ENCODE peak calls at places on chromosome 13, in five cellular contexts. One of them, this sample, is unnamed.

GRCh38 chr13:49679244-49679643 is 12.0 kb downstream of the EBPL start:
- DNase-seq in A549: peak
- DNase-seq in K562: no peak
- DNase-seq in GM12878: no peak
- DNase-seq in HepG2: peak
- DNase-seq in this sample: no peak

GRCh38 chr13:23463631-23464030 is 30.1 kb upstream of the SACS start:
- DNase-seq in GM12878: no peak
- DNase-seq in HepG2: no peak
- DNase-seq in K562: no peak
- DNase-seq in A549: no peak
- DNase-seq in this sample: no peak

GRCh38 chr13:110519506-110519905 is 42.0 kb downstream of the RAB20 start:
- DNase-seq in A549: no peak
- DNase-seq in K562: no peak
- DNase-seq in HepG2: no peak
- DNase-seq in GM12878: no peak
- DNase-seq in this sample: no peak

GRCh38 chr13:50323440-50324070 is 308.3 kb downstream of the KCNRG start:
- DNase-seq in HepG2: no peak
- DNase-seq in GM12878: no peak
- DNase-seq in K562: no peak
- DNase-seq in A549: no peak
- DNase-seq in this sample: no peak

GRCh38 chr13:111518161-111518791 is 197.8 kb downstream of the TEX29 start:
- DNase-seq in A549: peak
- DNase-seq in GM12878: no peak
- DNase-seq in K562: peak
- DNase-seq in HepG2: no peak
- DNase-seq in this sample: no peak

GRCh38 chr13:110630566-110631119 is 15.3 kb downstream of the NAXD start:
- DNase-seq in HepG2: no peak
- DNase-seq in GM12878: no peak
- DNase-seq in A549: no peak
- DNase-seq in K562: no peak
- DNase-seq in this sample: no peak

GRCh38 chr13:96766311-96766710 is 228.0 kb downstream of the OXGR1 start:
- DNase-seq in HepG2: no peak
- DNase-seq in K562: no peak
- DNase-seq in GM12878: no peak
- DNase-seq in A549: no peak
- DNase-seq in this sample: no peak

GRCh38 chr13:50485979-50486935 is 357.2 kb downstream of the DLEU7 start:
- DNase-seq in HepG2: no peak
- DNase-seq in GM12878: no peak
- DNase-seq in K562: no peak
- DNase-seq in A549: no peak
- DNase-seq in this sample: no peak

GRCh38 chr13:101455863-101456262 is 3.4 kb downstream of the ITGBL1 start:
- DNase-seq in A549: peak
- DNase-seq in K562: no peak
- DNase-seq in HepG2: no peak
- DNase-seq in GM12878: no peak
- DNase-seq in this sample: no peak

GRCh38 chr13:65560936-65561335 is 1669.2 kb downstream of the PCDH9 start:
- DNase-seq in GM12878: no peak
- DNase-seq in HepG2: no peak
- DNase-seq in K562: no peak
- DNase-seq in A549: no peak
- DNase-seq in this sample: no peak

GRCh38 chr13:110293037-110293436 is 13.9 kb downstream of the COL4A1 start:
- DNase-seq in A549: no peak
- DNase-seq in K562: no peak
- DNase-seq in HepG2: no peak
- DNase-seq in GM12878: no peak
- DNase-seq in this sample: no peak

GRCh38 chr13:33060815-33061214 is 44.6 kb downstream of the KL start:
- DNase-seq in K562: no peak
- DNase-seq in GM12878: no peak
- DNase-seq in HepG2: no peak
- DNase-seq in A549: no peak
- DNase-seq in this sample: no peak

GRCh38 chr13:87274209-87274819 is 396.9 kb upstream of the SLITRK5 start:
- DNase-seq in HepG2: peak
- DNase-seq in A549: peak
- DNase-seq in GM12878: no peak
- DNase-seq in K562: peak
- DNase-seq in this sample: peak

GRCh38 chr13:33275916-33276315 is 9.6 kb downstream of the STARD13 start:
- DNase-seq in K562: no peak
- DNase-seq in HepG2: no peak
- DNase-seq in GM12878: no peak
- DNase-seq in A549: no peak
- DNase-seq in this sample: no peak

GRCh38 chr13:82772802-82773201 is 1109.5 kb downstream of the SLITRK1 start:
- DNase-seq in A549: no peak
- DNase-seq in K562: no peak
- DNase-seq in GM12878: no peak
- DNase-seq in HepG2: no peak
- DNase-seq in this sample: no peak

GRCh38 chr13:27958928-27959539 is 10.1 kb downstream of the CDX2 start:
- DNase-seq in HepG2: no peak
- DNase-seq in K562: no peak
- DNase-seq in GM12878: no peak
- DNase-seq in A549: no peak
- DNase-seq in this sample: no peak

GRCh38 chr13:82566864-82567263 is 1315.4 kb downstream of the SLITRK1 start:
- DNase-seq in GM12878: no peak
- DNase-seq in A549: no peak
- DNase-seq in K562: no peak
- DNase-seq in HepG2: no peak
- DNase-seq in this sample: no peak

GRCh38 chr13:46281779-46282178 is 70.1 kb downstream of the LRRC63 start:
- DNase-seq in A549: peak
- DNase-seq in HepG2: no peak
- DNase-seq in K562: no peak
- DNase-seq in GM12878: no peak
- DNase-seq in this sample: no peak

GRCh38 chr13:46274094-46274698 is 62.5 kb downstream of the LRRC63 start:
- DNase-seq in GM12878: no peak
- DNase-seq in K562: no peak
- DNase-seq in A549: no peak
- DNase-seq in HepG2: no peak
- DNase-seq in this sample: no peak

GRCh38 chr13:46278474-46278873 is 66.7 kb downstream of the LRRC63 start:
- DNase-seq in HepG2: no peak
- DNase-seq in A549: no peak
- DNase-seq in K562: no peak
- DNase-seq in GM12878: no peak
- DNase-seq in this sample: peak
- TF ChIP-seq ESRRA in HepG2: no peak
- TF ChIP-seq ESRRA in A549: no peak
- TF ChIP-seq ESRRA in K562: no peak
- TF ChIP-seq ESRRA in GM12878: no peak
- TF ChIP-seq ESRRA in this sample: no peak

DNA sequence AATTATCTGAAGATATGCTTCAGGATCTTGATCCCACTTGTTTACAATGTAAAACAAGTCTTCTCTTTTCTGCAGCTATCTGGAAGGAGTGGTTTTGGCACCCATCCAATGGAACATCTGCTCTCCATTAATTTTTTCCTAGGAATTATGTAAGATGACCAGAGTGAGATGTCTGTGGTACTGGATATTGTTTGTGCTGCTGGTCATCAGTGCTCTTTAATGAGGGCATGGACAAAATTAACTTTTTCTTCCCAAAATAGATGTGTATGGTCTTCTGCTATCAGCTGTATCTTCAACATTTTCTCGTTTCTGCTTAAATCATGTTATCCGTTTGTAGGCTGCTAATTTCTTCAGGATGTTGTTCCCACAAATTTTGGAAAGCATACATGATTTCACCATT is 415.4 kb upstream of the KLHL1 start:
- DNase-seq in A549: no peak
- DNase-seq in HepG2: no peak
- DNase-seq in GM12878: no peak
- DNase-seq in K562: no peak
- DNase-seq in this sample: no peak
- TF ChIP-seq ESRRA in A549: no peak
- TF ChIP-seq ESRRA in HepG2: no peak
- TF ChIP-seq ESRRA in GM12878: no peak
- TF ChIP-seq ESRRA in K562: no peak
- TF ChIP-seq ESRRA in this sample: no peak

GRCh38 chr13:113490496-113491417 is at the start of gene DCUN1D2:
- DNase-seq in HepG2: peak
- DNase-seq in K562: peak
- DNase-seq in GM12878: peak
- DNase-seq in A549: peak
- DNase-seq in this sample: peak

GRCh38 chr13:113489549-113490495 is 689 bp downstream of the DCUN1D2 start:
- DNase-seq in K562: peak
- DNase-seq in A549: no peak
- DNase-seq in GM12878: no peak
- DNase-seq in HepG2: no peak
- DNase-seq in this sample: peak

GRCh38 chr13:113491418-113491883 is 940 bp upstream of the DCUN1D2 start:
- DNase-seq in GM12878: no peak
- DNase-seq in A549: peak
- DNase-seq in HepG2: no peak
- DNase-seq in K562: peak
- DNase-seq in this sample: peak

GRCh38 chr13:113488283-113488682 is 2.2 kb downstream of the DCUN1D2 start:
- DNase-seq in GM12878: no peak
- DNase-seq in HepG2: no peak
- DNase-seq in K562: no peak
- DNase-seq in A549: no peak
- DNase-seq in this sample: no peak

GRCh38 chr13:113489171-113489548 is 1.4 kb downstream of the DCUN1D2 start:
- DNase-seq in GM12878: no peak
- DNase-seq in K562: no peak
- DNase-seq in A549: no peak
- DNase-seq in HepG2: peak
- DNase-seq in this sample: peak
- TF ChIP-seq ESRRA in GM12878: no peak
- TF ChIP-seq ESRRA in K562: no peak
- TF ChIP-seq ESRRA in A549: no peak
- TF ChIP-seq ESRRA in HepG2: no peak
- TF ChIP-seq ESRRA in this sample: no peak

GRCh38 chr13:20691616-20692015 is 11.9 kb upstream of the IL17D start:
- DNase-seq in HepG2: no peak
- DNase-seq in GM12878: no peak
- DNase-seq in A549: no peak
- DNase-seq in K562: no peak
- DNase-seq in this sample: no peak

GRCh38 chr13:20699715-20700114 is 3.8 kb upstream of the IL17D start:
- DNase-seq in GM12878: no peak
- DNase-seq in A549: no peak
- DNase-seq in K562: no peak
- DNase-seq in HepG2: no peak
- DNase-seq in this sample: no peak

GRCh38 chr13:20700288-20700687 is 3.2 kb upstream of the IL17D start:
- DNase-seq in GM12878: no peak
- DNase-seq in A549: no peak
- DNase-seq in HepG2: no peak
- DNase-seq in K562: no peak
- DNase-seq in this sample: no peak

DNA sequence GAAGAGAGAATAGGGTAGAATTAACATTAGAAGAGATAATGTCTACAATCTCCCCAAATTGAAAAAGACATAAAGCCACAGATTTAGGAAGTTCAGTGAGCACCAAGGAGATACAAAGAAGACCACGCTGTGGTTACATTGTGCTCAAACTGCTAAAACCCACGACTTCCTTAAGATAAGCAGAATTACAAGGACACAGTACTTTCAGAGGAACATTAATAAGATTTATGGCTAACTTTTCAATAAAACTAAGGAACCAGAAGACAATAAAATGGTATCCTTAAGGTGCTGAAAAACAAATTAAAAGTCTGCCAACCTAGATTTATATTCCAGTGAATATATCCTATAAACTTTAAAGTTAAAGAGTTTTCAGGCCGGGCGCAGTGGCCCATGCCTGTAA is 7.4 kb upstream of the IL17D start:
- DNase-seq in A549: no peak
- DNase-seq in GM12878: no peak
- DNase-seq in HepG2: no peak
- DNase-seq in K562: no peak
- DNase-seq in this sample: no peak
- TF ChIP-seq ESRRA in A549: no peak
- TF ChIP-seq ESRRA in GM12878: no peak
- TF ChIP-seq ESRRA in HepG2: no peak
- TF ChIP-seq ESRRA in K562: no peak
- TF ChIP-seq ESRRA in this sample: no peak

GRCh38 chr13:36188446-36188845 is 25.9 kb downstream of the SOHLH2 start:
- DNase-seq in HepG2: no peak
- DNase-seq in A549: no peak
- DNase-seq in GM12878: no peak
- DNase-seq in K562: no peak
- DNase-seq in this sample: no peak
- TF ChIP-seq ESRRA in HepG2: no peak
- TF ChIP-seq ESRRA in A549: no peak
- TF ChIP-seq ESRRA in GM12878: no peak
- TF ChIP-seq ESRRA in K562: no peak
- TF ChIP-seq ESRRA in this sample: no peak

GRCh38 chr13:112715715-112716460 is 26.1 kb downstream of the ATP11A start:
- DNase-seq in A549: no peak
- DNase-seq in GM12878: no peak
- DNase-seq in K562: no peak
- DNase-seq in HepG2: no peak
- DNase-seq in this sample: peak
- TF ChIP-seq ESRRA in A549: no peak
- TF ChIP-seq ESRRA in GM12878: no peak
- TF ChIP-seq ESRRA in K562: no peak
- TF ChIP-seq ESRRA in HepG2: no peak
- TF ChIP-seq ESRRA in this sample: no peak